ENCODE peak calls at places on chromosomes 13 and 19, in ten cellular contexts. I is activated B cell treated with CpG ODN at 0.5 μM for 24 hours, T is AG08395, J is choroid plexus epithelial cell, O is osteocyte, C is NCI-H510A treated with DMSO at 0.1 percent for 48 hours, K is GM12892, Z is H7, E is MCF 10A, H is hypothalamus. R is an unnamed sample.

GRCh38 chr13:75458696-75459422 is 23.1 kb downstream of the TBC1D4 start:
- DNase-seq in O (no peak), C (peak), H (peak), J (peak), E (no peak), K (peak), I (no peak), Z (peak), T (no peak), R (no peak)

GRCh38 chr19:21463449-21464105 is 41.8 kb upstream of the ZNF429 start:
- DNase-seq in K (no peak), I (no peak), E (no peak), O (no peak), C (peak), J (peak), Z (peak), H (peak), T (no peak), R (no peak)

GRCh38 chr13:112161441-112162301 is 94.7 kb downstream of the SOX1 start:
- DNase-seq in T (no peak), J (no peak), Z (peak), I (no peak), E (no peak), H (no peak), O (no peak), C (no peak), K (no peak), R (no peak)

GRCh38 chr19:33720691-33721682 is 75.7 kb upstream of the KCTD15 start:
- DNase-seq in O (no peak), E (no peak), T (no peak), Z (peak), J (no peak), K (no peak), C (no peak), H (no peak), I (no peak), R (no peak)

GRCh38 chr19:48696353-48697010 is 711 bp downstream of the FUT2 start:
- DNase-seq in E (no peak), T (no peak), O (no peak), Z (peak), J (no peak), K (no peak), I (no peak), H (no peak), C (no peak), R (no peak)

GRCh38 chr13:74641586-74641985 is 507.4 kb upstream of the KLF12 start:
- DNase-seq in T (peak), K (no peak), E (no peak), O (no peak), J (peak), Z (no peak), C (no peak), I (no peak), H (no peak), R (no peak)

GRCh38 chr13:76812971-76813691 is 73.1 kb downstream of the KCTD12 start:
- DNase-seq in H (no peak), J (no peak), K (no peak), O (no peak), T (peak), C (no peak), E (peak), Z (no peak), I (no peak), R (no peak)

GRCh38 chr13:21445759-21446158 is 13.3 kb downstream of the ZDHHC20 start:
- DNase-seq in O (no peak), E (no peak), J (no peak), K (no peak), I (no peak), Z (no peak), C (no peak), H (no peak), T (no peak), R (no peak)

GRCh38 chr13:69935043-69935442 is 172.6 kb upstream of the ATXN8OS start:
- DNase-seq in K (no peak), J (no peak), Z (no peak), T (no peak), I (no peak), C (no peak), O (no peak), E (peak), H (no peak), R (peak)

GRCh38 chr13:22210134-22210930 is 539.5 kb downstream of the FGF9 start:
- DNase-seq in C (no peak), O (no peak), K (no peak), J (no peak), E (no peak), T (no peak), I (no peak), H (no peak), Z (peak), R (no peak)

GRCh38 chr19:15154002-15154612 is 46.7 kb downstream of the NOTCH3 start:
- DNase-seq in T (peak), C (peak), K (no peak), O (no peak), Z (peak), I (no peak), J (peak), H (no peak), E (peak), R (peak)

GRCh38 chr19:30168760-30169159 is 203.4 kb upstream of the ZNF536 start:
- DNase-seq in T (no peak), I (no peak), C (no peak), H (no peak), J (no peak), K (no peak), E (no peak), O (no peak), Z (peak), R (no peak)

GRCh38 chr19:37572203-37572602 is 22.4 kb downstream of the ZNF571 start:
- DNase-seq in I (no peak), Z (no peak), J (peak), K (no peak), T (no peak), O (no peak), E (peak), H (no peak), C (no peak), R (no peak)

GRCh38 chr19:36916991-36917390 is 859 bp downstream of the ZNF568 start:
- DNase-seq in J (peak), K (no peak), I (no peak), E (peak), O (no peak), Z (no peak), H (peak), C (no peak), T (peak), R (no peak)

GRCh38 chr13:109476001-109476400 is 310.4 kb downstream of the IRS2 start:
- DNase-seq in C (no peak), I (no peak), O (no peak), J (no peak), H (no peak), Z (no peak), E (no peak), T (no peak), K (no peak), R (no peak)

R was measured in PC-9.